ENCODE peak calls at places on chromosome 10, in six cellular contexts. B is H9, F is OCI-LY7, D is neural crest cell, P is fibroblast of lung, J is GM13976. C is an unnamed sample.

GRCh38 chr10:6473901-6474370 is 106.1 kb downstream of the PRKCQ start:
- DNase-seq in B (no peak), F (peak), D (no peak), P (no peak), J (peak), C (no peak)

GRCh38 chr10:132858121-132859081 is 72.5 kb upstream of the NKX6-2 start:
- DNase-seq in B (peak), F (no peak), D (no peak), P (no peak), J (no peak), C (no peak)

GRCh38 chr10:73060738-73061635 is 35.7 kb downstream of the P4HA1 start:
- DNase-seq in B (no peak), F (peak), D (no peak), P (no peak), J (peak), C (no peak)

GRCh38 chr10:13485623-13486022 is 43.2 kb downstream of the BEND7 start:
- DNase-seq in B (no peak), F (peak), D (no peak), P (no peak), J (no peak), C (no peak)

GRCh38 chr10:56605043-56605442 is 244.0 kb upstream of the ZWINT start:
- DNase-seq in B (peak), F (peak), D (no peak), P (no peak), J (no peak), C (peak)

GRCh38 chr10:120208488-120208887 is 248.5 kb upstream of the PLPP4 start:
- DNase-seq in B (no peak), F (no peak), D (no peak), P (no peak), J (no peak), C (no peak)

GRCh38 chr10:6746782-6747181 is 166.7 kb upstream of the PRKCQ start:
- DNase-seq in B (no peak), F (no peak), D (no peak), P (no peak), J (no peak), C (no peak)

GRCh38 chr10:78433063-78433717 is 399.5 kb downstream of the RPS24 start:
- DNase-seq in B (no peak), F (no peak), D (no peak), P (no peak), J (no peak), C (no peak)

GRCh38 chr10:89207801-89208551 is 859 bp upstream of the CH25H start:
- DNase-seq in B (peak), F (no peak), D (peak), P (no peak), J (peak), C (peak)

GRCh38 chr10:58965855-58966254 is 210.6 kb upstream of the PHYHIPL start:
- DNase-seq in B (no peak), F (no peak), D (no peak), P (no peak), J (no peak), C (no peak)

GRCh38 chr10:79266543-79267312 is 80.5 kb upstream of the PPIF start:
- DNase-seq in B (no peak), F (peak), D (no peak), P (peak), J (peak), C (no peak)

GRCh38 chr10:118256209-118256608 is 85.9 kb downstream of the FAM204A start:
- DNase-seq in B (no peak), F (no peak), D (no peak), P (no peak), J (no peak), C (no peak)

GRCh38 chr10:75143353-75143752 is 31.9 kb downstream of the SAMD8 start:
- DNase-seq in B (no peak), F (no peak), D (no peak), P (peak), J (no peak), C (no peak)

GRCh38 chr10:103881420-103882284 is 26.3 kb upstream of the SH3PXD2A start:
- DNase-seq in B (no peak), F (no peak), D (no peak), P (no peak), J (no peak), C (no peak)

GRCh38 chr10:109880886-109881467 is 42.3 kb downstream of the XPNPEP1 start:
- DNase-seq in B (no peak), F (no peak), D (no peak), P (peak), J (peak), C (no peak)

GRCh38 chr10:96587255-96588059 is 645 bp upstream of the TM9SF3 start:
- DNase-seq in B (no peak), F (peak), D (no peak), P (peak), J (no peak), C (no peak)

GRCh38 chr10:6059506-6059905 is 2.7 kb downstream of the IL2RA start:
- DNase-seq in B (no peak), F (no peak), D (no peak), P (no peak), J (no peak), C (no peak)

GRCh38 chr10:106571216-106571954 is 593.1 kb downstream of the SORCS1 start:
- DNase-seq in B (no peak), F (peak), D (peak), P (peak), J (no peak), C (no peak)
- TF ChIP-seq CTCF in B (peak), F (peak), D (peak), P (peak), J (peak), C (peak)

DNA sequence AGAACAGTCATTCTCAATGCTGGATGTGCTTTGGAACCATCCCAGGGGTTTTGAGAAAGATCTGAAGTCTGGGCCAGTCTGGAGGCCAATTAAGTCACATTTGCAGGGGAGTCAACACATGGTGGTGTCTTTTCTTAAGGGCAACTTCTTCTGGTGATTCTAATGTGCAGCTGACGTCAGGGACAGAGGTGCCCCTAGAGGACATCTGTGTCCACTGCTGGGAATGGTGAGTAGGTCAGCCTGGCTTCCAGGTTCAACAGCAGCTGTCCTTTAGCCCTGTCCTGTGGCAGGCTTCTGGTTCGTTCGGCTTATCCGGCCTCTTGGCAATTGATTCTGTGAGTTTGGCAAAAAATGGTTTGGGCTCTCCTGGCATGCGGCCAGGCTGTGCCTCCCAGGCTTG is 269.7 kb upstream of the HABP2 start:
- DNase-seq in B (no peak), F (no peak), D (no peak), P (no peak), J (no peak), C (no peak)
- TF ChIP-seq CTCF in B (peak), F (no peak), D (no peak), P (no peak), J (no peak), C (no peak)

DNA sequence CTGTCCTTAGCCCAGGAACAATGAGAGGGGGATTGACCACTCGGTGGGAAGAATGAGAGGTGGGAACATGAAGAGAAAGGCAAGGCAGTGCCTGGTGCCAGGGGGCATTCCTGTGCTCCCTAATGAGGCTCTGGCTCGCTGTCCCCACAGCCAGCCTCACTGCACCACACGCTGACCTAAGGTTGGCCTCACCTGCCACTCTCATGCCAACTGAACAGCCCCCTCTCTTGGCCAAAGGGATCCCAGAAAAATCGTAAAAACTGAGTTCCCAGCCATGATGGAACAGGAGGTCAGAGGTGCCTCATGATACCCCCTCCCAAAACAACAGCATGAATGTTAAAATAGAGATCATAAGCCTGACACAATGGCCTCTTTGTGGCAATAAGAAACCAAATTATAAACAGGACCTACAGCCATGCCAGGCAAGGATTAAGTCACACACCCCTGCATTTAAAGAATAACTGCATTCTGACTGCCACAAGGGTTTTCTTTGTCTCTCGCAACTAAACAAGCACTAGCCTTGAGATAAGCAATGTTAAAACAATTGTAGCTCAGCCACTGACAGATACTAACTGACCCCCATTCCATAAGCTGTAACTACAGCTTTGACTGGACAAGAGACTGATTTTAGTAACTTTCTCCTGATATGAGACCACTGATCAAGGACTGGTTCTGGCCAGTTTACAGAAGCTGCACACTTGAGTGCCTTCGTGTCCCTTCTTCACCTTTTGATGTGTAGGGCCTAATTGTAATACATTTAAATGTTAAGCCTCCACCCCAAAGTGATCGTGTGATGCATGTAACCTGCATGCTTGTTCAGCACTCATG is 149.2 kb downstream of the SH2D4B start:
- DNase-seq in B (no peak), F (no peak), D (no peak), P (no peak), J (no peak), C (no peak)
- TF ChIP-seq CTCF in B (peak), F (no peak), D (no peak), P (no peak), J (no peak), C (no peak)

DNA sequence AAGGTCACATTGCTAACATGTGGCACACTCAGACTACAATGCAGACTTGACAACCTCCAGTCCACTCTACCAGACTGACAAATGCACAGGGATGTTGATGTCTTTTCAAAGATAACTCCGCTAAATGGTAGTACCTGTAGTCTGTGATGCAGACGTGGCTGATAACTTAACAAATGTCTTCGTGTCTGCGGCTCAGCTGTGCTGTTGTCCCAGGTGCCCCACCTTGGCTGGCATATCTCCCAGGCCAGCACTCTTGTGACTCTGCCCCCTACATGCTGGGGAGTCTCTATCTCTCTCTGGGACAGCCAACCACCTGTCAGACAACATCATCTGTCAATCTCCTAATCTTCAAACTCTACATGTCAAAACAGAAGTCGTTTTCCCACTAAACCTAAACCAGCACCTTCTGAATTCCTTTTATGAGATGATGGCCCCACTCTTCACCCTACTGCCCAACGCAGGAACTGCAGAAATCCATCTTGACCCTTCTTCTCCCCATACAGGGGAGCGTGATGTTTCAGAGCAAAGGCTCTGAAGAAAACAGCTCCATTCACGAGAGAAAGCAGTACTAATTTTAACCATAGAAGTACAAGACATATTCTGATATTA is 156.4 kb downstream of the USP6NL start:
- DNase-seq in B (peak), F (no peak), D (no peak), P (no peak), J (no peak), C (no peak)
- TF ChIP-seq CTCF in B (peak), F (peak), D (peak), P (no peak), J (no peak), C (peak)

GRCh38 chr10:126609566-126609965 is 60.9 kb downstream of the C10orf90 start:
- DNase-seq in B (no peak), F (no peak), D (no peak), P (no peak), J (no peak), C (no peak)
- TF ChIP-seq CTCF in B (no peak), F (no peak), D (no peak), P (no peak), J (no peak), C (no peak)

C was measured in nephron progenitor cell.